ENCODE peak calls at places on chromosomes 4 and X, in eight cellular contexts. S is MG63; C is activated naive CD4-positive, alpha-beta T cell treated with anti-CD3 and anti-CD28 coated beads, Interleukin-2, amount 10 ng/mL, durations not matched to agents 7 days and 5 days; L is T-helper 2 cell; Q is dorsolateral prefrontal cortex; B is Right ventricle myocardium superior; Y is A549; I is activated CD4-positive, alpha-beta T cell treated with anti-CD3 and anti-CD28 coated beads for 24 hours. N is an unnamed sample.
A peak's percentile ranks its signal among the peaks of the same experiment; 100 is the strongest.

GRCh38 chrX:45851434-45851991 is 650.8 kb upstream of the DIPK2B start:
- DNase-seq in Q (peak; percentile 57), S (peak; percentile 65), I (peak; percentile 37), L (peak; percentile 18), B (no peak), C (peak; percentile 66), Y (peak; percentile 79), N (peak; percentile 17)

GRCh38 chrX:148755111-148755510 is 254.7 kb downstream of the AFF2 start:
- DNase-seq in C (no peak), S (no peak), L (no peak), Q (no peak), B (no peak), Y (no peak), I (no peak), N (no peak)

GRCh38 chr4:189414021-189414420 is 526.7 kb upstream of the FRG1 start:
- DNase-seq in Q (no peak), L (no peak), Y (no peak), I (no peak), B (no peak), S (no peak), C (no peak), N (no peak)

GRCh38 chr4:73704314-73705055 is 35.9 kb upstream of the CXCL8 start:
- DNase-seq in Y (peak; percentile 91), I (no peak), C (no peak), L (no peak), S (peak; percentile 80), B (peak; percentile 44), Q (no peak), N (no peak)

GRCh38 chr4:17468638-17469221 is 43.2 kb downstream of the QDPR start:
- DNase-seq in I (no peak), C (no peak), Q (no peak), Y (peak; percentile 23), L (no peak), B (no peak), S (no peak), N (no peak)

GRCh38 chrX:37350034-37350365 is 836 bp downstream of the PRRG1 start:
- DNase-seq in Y (peak; percentile 14), C (no peak), I (no peak), B (peak; percentile 45), Q (no peak), S (peak; percentile 18), L (no peak), N (no peak)

GRCh38 chr4:74624351-74625151 is 169.8 kb downstream of the BTC start:
- DNase-seq in C (no peak), L (no peak), Q (no peak), S (no peak), B (no peak), Y (peak; percentile 84), I (no peak), N (no peak)

GRCh38 chrX:24479924-24480722 is 15.0 kb downstream of the PDK3 start:
- DNase-seq in L (peak; percentile 22), I (peak; percentile 39), S (no peak), C (peak; percentile 86), Y (no peak), Q (no peak), B (no peak), N (peak; percentile 15)

GRCh38 chr4:142940614-142941013 is 94.5 kb upstream of the INPP4B start:
- DNase-seq in Q (no peak), L (no peak), B (no peak), Y (no peak), I (no peak), C (no peak), S (no peak), N (no peak)

GRCh38 chrX:130909469-130910136 is 6.6 kb upstream of the ENOX2 start:
- DNase-seq in S (no peak), B (no peak), Y (no peak), L (no peak), C (no peak), I (no peak), Q (no peak), N (no peak)

GRCh38 chr4:3308691-3309090 is 15.9 kb downstream of the RGS12 start:
- DNase-seq in Y (no peak), L (no peak), C (peak; percentile 15), S (no peak), B (peak; percentile 14), I (no peak), Q (peak; percentile 22), N (no peak)

GRCh38 chr4:40055379-40055872 is 1.2 kb upstream of the N4BP2 start:
- DNase-seq in Q (no peak), Y (no peak), C (peak; percentile 76), B (no peak), S (no peak), I (no peak), L (no peak), N (no peak)

GRCh38 chr4:89744915-89745314 is 92.0 kb downstream of the SNCA start:
- DNase-seq in Q (no peak), Y (no peak), B (no peak), L (no peak), S (no peak), I (no peak), C (no peak), N (no peak)

GRCh38 chr4:185137233-185137925 is 5.7 kb upstream of the SLC25A4 start:
- DNase-seq in B (peak; percentile 59), Y (no peak), I (no peak), S (no peak), L (no peak), C (no peak), Q (no peak), N (no peak)

GRCh38 chr4:3361896-3362295 is 69.1 kb downstream of the RGS12 start:
- DNase-seq in L (no peak), Q (no peak), Y (no peak), I (no peak), B (no peak), S (no peak), C (no peak), N (no peak)

GRCh38 chr4:47531241-47531953 is 46.3 kb downstream of the ATP10D start:
- DNase-seq in Q (no peak), B (no peak), S (no peak), I (no peak), C (peak; percentile 72), L (no peak), Y (peak; percentile 24), N (no peak)